ENCODE peak calls at places on chromosomes 12 and 14, in nine cellular contexts. One of them, this sample, is unnamed.

GRCh38 chr12:131137836-131138637 is 184.3 kb downstream of the ADGRD1 start:
- DNase-seq in tibial artery: no peak
- DNase-seq in kidney: no peak
- DNase-seq in astrocyte: no peak
- DNase-seq in coronary artery: peak; percentile 66
- DNase-seq in fibroblast of lung: no peak
- DNase-seq in endothelial cell of umbilical vein: no peak
- DNase-seq in spleen: peak; percentile 67
- DNase-seq in breast epithelium: no peak
- DNase-seq in this sample: no peak

GRCh38 chr14:102155150-102155549 is 15.5 kb downstream of the WDR20 start:
- DNase-seq in tibial artery: no peak
- DNase-seq in kidney: no peak
- DNase-seq in astrocyte: peak; percentile 60
- DNase-seq in coronary artery: no peak
- DNase-seq in fibroblast of lung: peak; percentile 70
- DNase-seq in endothelial cell of umbilical vein: no peak
- DNase-seq in spleen: no peak
- DNase-seq in breast epithelium: no peak
- DNase-seq in this sample: no peak

GRCh38 chr12:77190022-77190421 is 124.7 kb upstream of the E2F7 start:
- DNase-seq in tibial artery: no peak
- DNase-seq in kidney: no peak
- DNase-seq in astrocyte: peak; percentile 92
- DNase-seq in coronary artery: no peak
- DNase-seq in fibroblast of lung: peak; percentile 93
- DNase-seq in endothelial cell of umbilical vein: no peak
- DNase-seq in spleen: no peak
- DNase-seq in breast epithelium: no peak
- DNase-seq in this sample: no peak

GRCh38 chr14:91103116-91103515 is 10.8 kb upstream of the DGLUCY start:
- DNase-seq in tibial artery: no peak
- DNase-seq in kidney: no peak
- DNase-seq in astrocyte: no peak
- DNase-seq in coronary artery: no peak
- DNase-seq in fibroblast of lung: no peak
- DNase-seq in endothelial cell of umbilical vein: no peak
- DNase-seq in spleen: no peak
- DNase-seq in breast epithelium: no peak
- DNase-seq in this sample: no peak

GRCh38 chr14:53599221-53599945 is 357.2 kb downstream of the BMP4 start:
- DNase-seq in tibial artery: no peak
- DNase-seq in kidney: no peak
- DNase-seq in astrocyte: peak; percentile 16
- DNase-seq in coronary artery: no peak
- DNase-seq in fibroblast of lung: peak; percentile 25
- DNase-seq in endothelial cell of umbilical vein: no peak
- DNase-seq in spleen: no peak
- DNase-seq in breast epithelium: no peak
- DNase-seq in this sample: no peak

GRCh38 chr12:26855337-26856089 is 22.5 kb upstream of the ITPR2 start:
- DNase-seq in tibial artery: no peak
- DNase-seq in kidney: no peak
- DNase-seq in astrocyte: no peak
- DNase-seq in coronary artery: no peak
- DNase-seq in fibroblast of lung: no peak
- DNase-seq in endothelial cell of umbilical vein: no peak
- DNase-seq in spleen: no peak
- DNase-seq in breast epithelium: no peak
- DNase-seq in this sample: no peak

GRCh38 chr12:67173258-67173657 is 95.9 kb upstream of the CAND1 start:
- DNase-seq in tibial artery: no peak
- DNase-seq in kidney: no peak
- DNase-seq in astrocyte: no peak
- DNase-seq in coronary artery: no peak
- DNase-seq in fibroblast of lung: no peak
- DNase-seq in endothelial cell of umbilical vein: no peak
- DNase-seq in spleen: no peak
- DNase-seq in breast epithelium: no peak
- DNase-seq in this sample: no peak

GRCh38 chr12:114662512-114663177 is 21.3 kb downstream of the TBX3 start:
- DNase-seq in tibial artery: peak; percentile 77
- DNase-seq in kidney: peak; percentile 85
- DNase-seq in astrocyte: peak; percentile 81
- DNase-seq in coronary artery: no peak
- DNase-seq in fibroblast of lung: peak; percentile 85
- DNase-seq in endothelial cell of umbilical vein: peak; percentile 82
- DNase-seq in spleen: no peak
- DNase-seq in breast epithelium: peak; percentile 92
- DNase-seq in this sample: peak; percentile 70

GRCh38 chr14:32303865-32304264 is 25.2 kb upstream of the AKAP6 start:
- DNase-seq in tibial artery: no peak
- DNase-seq in kidney: no peak
- DNase-seq in astrocyte: no peak
- DNase-seq in coronary artery: no peak
- DNase-seq in fibroblast of lung: no peak
- DNase-seq in endothelial cell of umbilical vein: no peak
- DNase-seq in spleen: no peak
- DNase-seq in breast epithelium: no peak
- DNase-seq in this sample: no peak

GRCh38 chr14:45332360-45332988 is 79.5 kb upstream of the MIS18BP1 start:
- DNase-seq in tibial artery: no peak
- DNase-seq in kidney: no peak
- DNase-seq in astrocyte: no peak
- DNase-seq in coronary artery: no peak
- DNase-seq in fibroblast of lung: no peak
- DNase-seq in endothelial cell of umbilical vein: peak; percentile 3
- DNase-seq in spleen: no peak
- DNase-seq in breast epithelium: no peak
- DNase-seq in this sample: no peak

GRCh38 chr12:70774055-70774454 is 136.8 kb upstream of the PTPRB start:
- DNase-seq in tibial artery: no peak
- DNase-seq in kidney: no peak
- DNase-seq in astrocyte: no peak
- DNase-seq in coronary artery: no peak
- DNase-seq in fibroblast of lung: peak; percentile 8
- DNase-seq in endothelial cell of umbilical vein: no peak
- DNase-seq in spleen: no peak
- DNase-seq in breast epithelium: no peak
- DNase-seq in this sample: no peak

GRCh38 chr14:34043627-34044372 is 92.9 kb upstream of the EGLN3 start:
- DNase-seq in tibial artery: no peak
- DNase-seq in kidney: no peak
- DNase-seq in astrocyte: no peak
- DNase-seq in coronary artery: no peak
- DNase-seq in fibroblast of lung: peak; percentile 43
- DNase-seq in endothelial cell of umbilical vein: peak; percentile 27
- DNase-seq in spleen: no peak
- DNase-seq in breast epithelium: no peak
- DNase-seq in this sample: no peak

GRCh38 chr12:29148065-29148957 is 767 bp upstream of the FAR2 start:
- DNase-seq in tibial artery: no peak
- DNase-seq in kidney: no peak
- DNase-seq in astrocyte: no peak
- DNase-seq in coronary artery: no peak
- DNase-seq in fibroblast of lung: peak; percentile 22
- DNase-seq in endothelial cell of umbilical vein: peak; percentile 20
- DNase-seq in spleen: peak; percentile 81
- DNase-seq in breast epithelium: no peak
- DNase-seq in this sample: peak; percentile 42

GRCh38 chr12:109500406-109501185 is 23.2 kb downstream of the UBE3B start:
- DNase-seq in tibial artery: no peak
- DNase-seq in kidney: no peak
- DNase-seq in astrocyte: no peak
- DNase-seq in coronary artery: no peak
- DNase-seq in fibroblast of lung: peak; percentile 5
- DNase-seq in endothelial cell of umbilical vein: no peak
- DNase-seq in spleen: no peak
- DNase-seq in breast epithelium: no peak
- DNase-seq in this sample: no peak

GRCh38 chr12:88111074-88111652 is 30.7 kb downstream of the CEP290 start:
- DNase-seq in tibial artery: no peak
- DNase-seq in kidney: no peak
- DNase-seq in astrocyte: peak; percentile 26
- DNase-seq in coronary artery: no peak
- DNase-seq in fibroblast of lung: peak; percentile 45
- DNase-seq in endothelial cell of umbilical vein: peak; percentile 67
- DNase-seq in spleen: no peak
- DNase-seq in breast epithelium: no peak
- DNase-seq in this sample: no peak

GRCh38 chr12:46948936-46949555 is 123.2 kb upstream of the SLC38A4 start:
- DNase-seq in tibial artery: no peak
- DNase-seq in kidney: no peak
- DNase-seq in astrocyte: no peak
- DNase-seq in coronary artery: no peak
- DNase-seq in fibroblast of lung: no peak
- DNase-seq in endothelial cell of umbilical vein: no peak
- DNase-seq in spleen: no peak
- DNase-seq in breast epithelium: no peak
- DNase-seq in this sample: no peak

GRCh38 chr12:1635656-1636055 is 6.6 kb downstream of the WNT5B start:
- DNase-seq in tibial artery: no peak
- DNase-seq in kidney: no peak
- DNase-seq in astrocyte: no peak
- DNase-seq in coronary artery: no peak
- DNase-seq in fibroblast of lung: no peak
- DNase-seq in endothelial cell of umbilical vein: no peak
- DNase-seq in spleen: no peak
- DNase-seq in breast epithelium: no peak
- DNase-seq in this sample: no peak

GRCh38 chr12:88628856-88629509 is 48.7 kb upstream of the KITLG start:
- DNase-seq in tibial artery: no peak
- DNase-seq in kidney: no peak
- DNase-seq in astrocyte: no peak
- DNase-seq in coronary artery: no peak
- DNase-seq in fibroblast of lung: no peak
- DNase-seq in endothelial cell of umbilical vein: no peak
- DNase-seq in spleen: no peak
- DNase-seq in breast epithelium: no peak
- DNase-seq in this sample: no peak

GRCh38 chr12:93302331-93303229 is 75.1 kb upstream of the NUDT4 start:
- DNase-seq in tibial artery: no peak
- DNase-seq in kidney: no peak
- DNase-seq in astrocyte: peak; percentile 97
- DNase-seq in coronary artery: peak; percentile 79
- DNase-seq in fibroblast of lung: peak; percentile 98
- DNase-seq in endothelial cell of umbilical vein: peak; percentile 73
- DNase-seq in spleen: no peak
- DNase-seq in breast epithelium: no peak
- DNase-seq in this sample: no peak

GRCh38 chr12:62562892-62563291 is 96.3 kb downstream of the MON2 start:
- DNase-seq in tibial artery: no peak
- DNase-seq in kidney: no peak
- DNase-seq in astrocyte: peak; percentile 58
- DNase-seq in coronary artery: no peak
- DNase-seq in fibroblast of lung: peak; percentile 72
- DNase-seq in endothelial cell of umbilical vein: no peak
- DNase-seq in spleen: no peak
- DNase-seq in breast epithelium: no peak
- DNase-seq in this sample: no peak

GRCh38 chr14:92670177-92670576 is 78.2 kb downstream of the LGMN start:
- DNase-seq in tibial artery: no peak
- DNase-seq in kidney: no peak
- DNase-seq in astrocyte: peak; percentile 56
- DNase-seq in coronary artery: no peak
- DNase-seq in fibroblast of lung: peak; percentile 64
- DNase-seq in endothelial cell of umbilical vein: no peak
- DNase-seq in spleen: no peak
- DNase-seq in breast epithelium: no peak
- DNase-seq in this sample: no peak

GRCh38 chr14:38616959-38617358 is 361.1 kb upstream of the CLEC14A start:
- DNase-seq in tibial artery: no peak
- DNase-seq in kidney: no peak
- DNase-seq in astrocyte: no peak
- DNase-seq in coronary artery: no peak
- DNase-seq in fibroblast of lung: no peak
- DNase-seq in endothelial cell of umbilical vein: no peak
- DNase-seq in spleen: no peak
- DNase-seq in breast epithelium: no peak
- DNase-seq in this sample: no peak

GRCh38 chr14:61543946-61544345 is 151.4 kb upstream of the HIF1A start:
- DNase-seq in tibial artery: no peak
- DNase-seq in kidney: no peak
- DNase-seq in astrocyte: no peak
- DNase-seq in coronary artery: no peak
- DNase-seq in fibroblast of lung: no peak
- DNase-seq in endothelial cell of umbilical vein: no peak
- DNase-seq in spleen: no peak
- DNase-seq in breast epithelium: no peak
- DNase-seq in this sample: no peak
- H3K27ac ChIP-seq in tibial artery: peak overlapping the region; percentile 77
- H3K27ac ChIP-seq in kidney: peak overlapping the region; percentile 62
- H3K27ac ChIP-seq in astrocyte: no peak overlapping the region
- H3K27ac ChIP-seq in coronary artery: peak overlapping the region; percentile 85
- H3K27ac ChIP-seq in fibroblast of lung: no peak overlapping the region
- H3K27ac ChIP-seq in endothelial cell of umbilical vein: no peak overlapping the region
- H3K27ac ChIP-seq in spleen: no peak overlapping the region
- H3K27ac ChIP-seq in breast epithelium: peak overlapping the region; percentile 73
- H3K27ac ChIP-seq in this sample: peak overlapping the region; percentile 82

GRCh38 chr12:100303831-100304230 is 36.9 kb downstream of the SCYL2 start:
- DNase-seq in tibial artery: no peak
- DNase-seq in kidney: no peak
- DNase-seq in astrocyte: no peak
- DNase-seq in coronary artery: no peak
- DNase-seq in fibroblast of lung: no peak
- DNase-seq in endothelial cell of umbilical vein: no peak
- DNase-seq in spleen: no peak
- DNase-seq in breast epithelium: no peak
- DNase-seq in this sample: no peak
- TF ChIP-seq CTCF in tibial artery: no peak
- TF ChIP-seq CTCF in kidney: no peak
- TF ChIP-seq CTCF in astrocyte: no peak
- TF ChIP-seq CTCF in coronary artery: no peak
- TF ChIP-seq CTCF in fibroblast of lung: no peak
- TF ChIP-seq CTCF in endothelial cell of umbilical vein: no peak
- TF ChIP-seq CTCF in spleen: no peak
- TF ChIP-seq CTCF in breast epithelium: no peak
- TF ChIP-seq CTCF in this sample: no peak

DNA sequence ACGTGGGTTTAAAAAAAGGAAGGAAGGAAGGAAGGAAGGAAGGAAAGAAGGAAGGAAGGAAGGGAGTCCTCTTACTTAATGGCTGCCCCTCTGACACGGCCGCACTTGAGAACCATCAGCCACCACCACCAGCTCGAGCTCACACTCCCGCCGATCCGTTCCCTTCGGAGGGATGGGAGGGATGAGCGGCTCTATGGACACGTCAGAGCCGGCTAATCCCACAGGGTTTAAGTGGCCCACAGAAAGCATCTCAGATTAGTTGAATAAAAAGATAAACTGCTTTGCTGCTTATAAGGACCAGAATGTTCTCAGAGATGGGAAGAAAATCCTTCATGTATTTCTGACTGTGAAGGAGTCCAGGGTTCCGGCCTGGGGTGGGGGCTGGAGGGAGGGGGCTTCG is 31.1 kb downstream of the PRIMA1 start:
- DNase-seq in tibial artery: no peak
- DNase-seq in kidney: no peak
- DNase-seq in astrocyte: no peak
- DNase-seq in coronary artery: no peak
- DNase-seq in fibroblast of lung: no peak
- DNase-seq in endothelial cell of umbilical vein: no peak
- DNase-seq in spleen: no peak
- DNase-seq in breast epithelium: no peak
- DNase-seq in this sample: no peak
- H3K4me3 ChIP-seq in tibial artery: no peak overlapping the region
- H3K4me3 ChIP-seq in kidney: no peak overlapping the region
- H3K4me3 ChIP-seq in astrocyte: no peak overlapping the region
- H3K4me3 ChIP-seq in coronary artery: no peak overlapping the region
- H3K4me3 ChIP-seq in fibroblast of lung: no peak overlapping the region
- H3K4me3 ChIP-seq in endothelial cell of umbilical vein: no peak overlapping the region
- H3K4me3 ChIP-seq in spleen: no peak overlapping the region
- H3K4me3 ChIP-seq in breast epithelium: no peak overlapping the region
- H3K4me3 ChIP-seq in this sample: no peak overlapping the region

GRCh38 chr14:24837280-24838046 is 203.5 kb upstream of the GZMB start:
- DNase-seq in tibial artery: no peak
- DNase-seq in kidney: no peak
- DNase-seq in astrocyte: peak; percentile 28
- DNase-seq in coronary artery: no peak
- DNase-seq in fibroblast of lung: peak; percentile 54
- DNase-seq in endothelial cell of umbilical vein: no peak
- DNase-seq in spleen: no peak
- DNase-seq in breast epithelium: no peak
- DNase-seq in this sample: no peak
- H3K27ac ChIP-seq in tibial artery: no peak overlapping the region
- H3K27ac ChIP-seq in kidney: no peak overlapping the region
- H3K27ac ChIP-seq in astrocyte: no peak overlapping the region
- H3K27ac ChIP-seq in coronary artery: no peak overlapping the region
- H3K27ac ChIP-seq in fibroblast of lung: no peak overlapping the region
- H3K27ac ChIP-seq in endothelial cell of umbilical vein: no peak overlapping the region
- H3K27ac ChIP-seq in spleen: no peak overlapping the region
- H3K27ac ChIP-seq in breast epithelium: no peak overlapping the region
- H3K27ac ChIP-seq in this sample: peak overlapping the region; percentile 73